ENCODE peak calls at places on chromosomes 13 and 19, in eight cellular contexts. One of them, this sample, is unnamed.
A peak's percentile ranks its signal among the peaks of the same experiment; 100 is the strongest.

GRCh38 chr19:591099-591958 is 1.6 kb downstream of the HCN2 start:
- ATAC-seq in left lung: peak; percentile 67
- ATAC-seq in HepG2: peak; percentile 5
- ATAC-seq in DND-41: no peak
- ATAC-seq in K562: peak; percentile 58
- ATAC-seq in HCT116: no peak
- ATAC-seq in pancreas: peak; percentile 70
- ATAC-seq in CD8-positive, alpha-beta T cell: no peak
- ATAC-seq in this sample: no peak

GRCh38 chr13:39766464-39767167 is 111.2 kb downstream of the COG6 start:
- ATAC-seq in K562: no peak
- ATAC-seq in CD8-positive, alpha-beta T cell: no peak
- ATAC-seq in pancreas: no peak
- ATAC-seq in HCT116: no peak
- ATAC-seq in left lung: peak; percentile 45
- ATAC-seq in DND-41: no peak
- ATAC-seq in HepG2: no peak
- ATAC-seq in this sample: no peak

GRCh38 chr13:80030491-80030890 is 310.4 kb downstream of the SPRY2 start:
- ATAC-seq in HCT116: peak; percentile 93
- ATAC-seq in K562: no peak
- ATAC-seq in DND-41: no peak
- ATAC-seq in HepG2: no peak
- ATAC-seq in left lung: peak; percentile 94
- ATAC-seq in CD8-positive, alpha-beta T cell: no peak
- ATAC-seq in pancreas: peak; percentile 76
- ATAC-seq in this sample: no peak

GRCh38 chr19:40464059-40465024 is 1.2 kb downstream of the BLVRB start:
- ATAC-seq in HepG2: peak; percentile 29
- ATAC-seq in K562: peak; percentile 68
- ATAC-seq in pancreas: peak; percentile 60
- ATAC-seq in DND-41: no peak
- ATAC-seq in CD8-positive, alpha-beta T cell: no peak
- ATAC-seq in left lung: peak; percentile 63
- ATAC-seq in HCT116: peak; percentile 29
- ATAC-seq in this sample: peak; percentile 26

GRCh38 chr19:7478843-7479227 is 10.0 kb downstream of the PEX11G start:
- ATAC-seq in K562: no peak
- ATAC-seq in left lung: no peak
- ATAC-seq in DND-41: peak; percentile 15
- ATAC-seq in pancreas: peak; percentile 4
- ATAC-seq in HCT116: no peak
- ATAC-seq in CD8-positive, alpha-beta T cell: no peak
- ATAC-seq in HepG2: peak; percentile 5
- ATAC-seq in this sample: no peak

GRCh38 chr19:38838208-38838985 is 6.8 kb upstream of the ECH1 start:
- ATAC-seq in K562: peak; percentile 5
- ATAC-seq in HCT116: peak; percentile 50
- ATAC-seq in HepG2: peak; percentile 4
- ATAC-seq in left lung: peak; percentile 45
- ATAC-seq in CD8-positive, alpha-beta T cell: no peak
- ATAC-seq in DND-41: no peak
- ATAC-seq in pancreas: peak; percentile 26
- ATAC-seq in this sample: no peak

GRCh38 chr13:48831248-48831647 is 144.5 kb upstream of the FNDC3A start:
- ATAC-seq in DND-41: no peak
- ATAC-seq in CD8-positive, alpha-beta T cell: no peak
- ATAC-seq in HepG2: no peak
- ATAC-seq in left lung: no peak
- ATAC-seq in HCT116: no peak
- ATAC-seq in K562: no peak
- ATAC-seq in pancreas: no peak
- ATAC-seq in this sample: no peak

GRCh38 chr19:8145969-8146368 is 3.4 kb downstream of the FBN3 start:
- ATAC-seq in CD8-positive, alpha-beta T cell: no peak
- ATAC-seq in pancreas: peak; percentile 67
- ATAC-seq in HCT116: no peak
- ATAC-seq in HepG2: peak; percentile 58
- ATAC-seq in left lung: no peak
- ATAC-seq in DND-41: no peak
- ATAC-seq in K562: peak; percentile 86
- ATAC-seq in this sample: no peak

GRCh38 chr19:44866672-44867071 is 20.6 kb downstream of the NECTIN2 start:
- ATAC-seq in DND-41: no peak
- ATAC-seq in left lung: peak; percentile 64
- ATAC-seq in K562: peak; percentile 61
- ATAC-seq in HepG2: no peak
- ATAC-seq in HCT116: peak; percentile 71
- ATAC-seq in pancreas: no peak
- ATAC-seq in CD8-positive, alpha-beta T cell: no peak
- ATAC-seq in this sample: no peak

GRCh38 chr13:61045197-61045596 is 370.5 kb downstream of the PCDH20 start:
- ATAC-seq in left lung: peak; percentile 25
- ATAC-seq in pancreas: no peak
- ATAC-seq in K562: no peak
- ATAC-seq in HCT116: no peak
- ATAC-seq in DND-41: no peak
- ATAC-seq in HepG2: no peak
- ATAC-seq in CD8-positive, alpha-beta T cell: no peak
- ATAC-seq in this sample: no peak

GRCh38 chr13:106038752-106039151 is 496.7 kb downstream of the EFNB2 start:
- ATAC-seq in HCT116: peak; percentile 77
- ATAC-seq in HepG2: no peak
- ATAC-seq in K562: no peak
- ATAC-seq in DND-41: no peak
- ATAC-seq in left lung: no peak
- ATAC-seq in pancreas: no peak
- ATAC-seq in CD8-positive, alpha-beta T cell: no peak
- ATAC-seq in this sample: no peak

GRCh38 chr13:63307239-63307638 is 1891.6 kb upstream of the PCDH20 start:
- ATAC-seq in DND-41: peak; percentile 82
- ATAC-seq in CD8-positive, alpha-beta T cell: no peak
- ATAC-seq in K562: no peak
- ATAC-seq in HCT116: no peak
- ATAC-seq in left lung: no peak
- ATAC-seq in HepG2: no peak
- ATAC-seq in pancreas: peak; percentile 97
- ATAC-seq in this sample: no peak

GRCh38 chr19:9431475-9431874 is 3.9 kb downstream of the ZNF266 start:
- ATAC-seq in HepG2: no peak
- ATAC-seq in left lung: no peak
- ATAC-seq in DND-41: peak; percentile 40
- ATAC-seq in CD8-positive, alpha-beta T cell: no peak
- ATAC-seq in K562: peak; percentile 42
- ATAC-seq in HCT116: peak; percentile 29
- ATAC-seq in pancreas: no peak
- ATAC-seq in this sample: no peak

GRCh38 chr13:75864718-75865117 is 228.6 kb downstream of the LMO7 start:
- ATAC-seq in K562: no peak
- ATAC-seq in HepG2: peak; percentile 22
- ATAC-seq in DND-41: no peak
- ATAC-seq in CD8-positive, alpha-beta T cell: no peak
- ATAC-seq in pancreas: no peak
- ATAC-seq in left lung: peak; percentile 28
- ATAC-seq in HCT116: no peak
- ATAC-seq in this sample: no peak

GRCh38 chr13:73465629-73465974 is 406.8 kb downstream of the KLF5 start:
- ATAC-seq in CD8-positive, alpha-beta T cell: no peak
- ATAC-seq in K562: peak; percentile 88
- ATAC-seq in HepG2: no peak
- ATAC-seq in DND-41: no peak
- ATAC-seq in HCT116: peak; percentile 83
- ATAC-seq in left lung: no peak
- ATAC-seq in pancreas: peak; percentile 32
- ATAC-seq in this sample: no peak

GRCh38 chr19:54436561-54437229 is 12.3 kb upstream of the LENG8 start:
- ATAC-seq in HCT116: no peak
- ATAC-seq in pancreas: no peak
- ATAC-seq in DND-41: no peak
- ATAC-seq in CD8-positive, alpha-beta T cell: no peak
- ATAC-seq in HepG2: no peak
- ATAC-seq in K562: no peak
- ATAC-seq in left lung: no peak
- ATAC-seq in this sample: no peak

GRCh38 chr13:29994911-29995601 is 144.6 kb upstream of the UBL3 start:
- ATAC-seq in K562: no peak
- ATAC-seq in pancreas: no peak
- ATAC-seq in left lung: no peak
- ATAC-seq in HCT116: no peak
- ATAC-seq in HepG2: no peak
- ATAC-seq in CD8-positive, alpha-beta T cell: no peak
- ATAC-seq in DND-41: no peak
- ATAC-seq in this sample: peak; percentile 39

GRCh38 chr19:7004313-7004931 is 16.8 kb downstream of the MBD3L2B start:
- ATAC-seq in CD8-positive, alpha-beta T cell: peak; percentile 64
- ATAC-seq in pancreas: peak; percentile 74
- ATAC-seq in DND-41: peak; percentile 54
- ATAC-seq in HepG2: peak; percentile 44
- ATAC-seq in left lung: peak; percentile 65
- ATAC-seq in K562: no peak
- ATAC-seq in HCT116: peak; percentile 69
- ATAC-seq in this sample: no peak

GRCh38 chr13:24648983-24649684 is 31.1 kb upstream of the ATP12A start:
- ATAC-seq in HepG2: no peak
- ATAC-seq in CD8-positive, alpha-beta T cell: no peak
- ATAC-seq in pancreas: no peak
- ATAC-seq in K562: no peak
- ATAC-seq in HCT116: no peak
- ATAC-seq in DND-41: no peak
- ATAC-seq in left lung: no peak
- ATAC-seq in this sample: no peak

GRCh38 chr13:35860661-35861060 is 270.5 kb downstream of the DCLK1 start:
- ATAC-seq in CD8-positive, alpha-beta T cell: no peak
- ATAC-seq in K562: no peak
- ATAC-seq in HepG2: no peak
- ATAC-seq in pancreas: no peak
- ATAC-seq in HCT116: no peak
- ATAC-seq in DND-41: no peak
- ATAC-seq in left lung: no peak
- ATAC-seq in this sample: no peak

DNA sequence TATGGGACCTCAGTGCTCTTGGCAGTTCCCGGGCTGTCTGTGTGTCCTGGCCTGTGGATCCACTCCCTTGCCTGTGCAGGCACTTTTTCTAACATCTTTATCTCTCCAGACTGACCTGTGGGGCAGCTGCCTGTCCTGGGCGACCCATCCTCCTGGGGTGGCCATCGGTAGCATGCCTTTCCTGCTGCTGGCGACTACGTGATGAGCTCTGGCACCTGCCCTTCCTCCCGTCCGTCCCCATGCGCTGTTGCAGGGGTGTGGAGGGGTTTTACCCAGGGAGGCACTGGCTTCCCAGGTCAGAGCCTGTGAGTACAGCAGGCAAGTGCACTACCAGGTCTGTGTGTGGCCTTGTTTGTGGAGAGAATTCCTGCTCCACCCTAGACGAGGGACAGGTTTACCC is 93.3 kb downstream of the KDM4B start:
- ATAC-seq in HCT116: no peak
- ATAC-seq in pancreas: no peak
- ATAC-seq in DND-41: no peak
- ATAC-seq in left lung: no peak
- ATAC-seq in K562: no peak
- ATAC-seq in HepG2: no peak
- ATAC-seq in CD8-positive, alpha-beta T cell: no peak
- ATAC-seq in this sample: no peak
- H3K36me3 ChIP-seq in HCT116: no peaks in the 10 kb centered on the region
- H3K36me3 ChIP-seq in pancreas: no peaks in the 10 kb centered on the region
- H3K36me3 ChIP-seq in DND-41: peaks cover 86% of the 10 kb centered on the region
- H3K36me3 ChIP-seq in left lung: no peaks in the 10 kb centered on the region
- H3K36me3 ChIP-seq in K562: peaks cover 10% of the 10 kb centered on the region
- H3K36me3 ChIP-seq in HepG2: peaks cover 19% of the 10 kb centered on the region
- H3K36me3 ChIP-seq in CD8-positive, alpha-beta T cell: peaks cover 2% of the 10 kb centered on the region
- H3K36me3 ChIP-seq in this sample: peaks cover 93% of the 10 kb centered on the region

DNA sequence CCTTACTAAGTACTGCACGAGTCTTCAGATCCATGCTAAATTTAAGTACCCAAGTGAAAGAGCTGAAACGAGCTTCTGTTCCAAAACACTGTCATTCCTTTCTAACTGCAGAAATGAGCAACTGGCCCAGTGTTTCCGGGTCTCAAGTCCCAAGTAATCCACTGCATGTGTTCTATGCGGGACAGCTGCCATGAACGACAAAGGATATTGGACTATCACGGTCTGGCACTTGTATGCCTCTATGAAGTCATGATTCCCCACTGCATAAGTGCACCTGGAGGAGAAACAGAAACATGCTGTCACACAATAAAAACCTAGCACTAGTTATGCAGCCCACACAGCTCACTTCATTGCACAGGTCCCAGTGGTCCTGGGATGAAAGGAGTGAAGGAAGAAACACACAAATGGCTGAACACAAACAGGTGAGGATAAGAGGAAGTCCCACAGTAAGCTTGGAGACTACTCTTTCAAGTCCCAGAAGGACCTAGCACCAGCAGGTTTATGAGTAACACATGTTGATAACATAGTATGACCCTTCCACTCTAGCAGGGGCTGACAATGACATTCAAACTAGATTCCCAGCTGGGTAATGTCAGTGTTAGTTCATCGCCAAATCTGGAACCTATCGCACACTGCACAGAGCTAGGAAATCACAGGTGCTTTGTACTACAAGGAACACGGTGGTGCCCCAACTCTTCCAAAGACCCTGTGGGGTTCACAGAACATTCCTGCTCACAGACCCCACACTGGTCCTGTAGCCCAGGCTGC is 11.3 kb downstream of the PCID2 start:
- ATAC-seq in left lung: no peak
- ATAC-seq in DND-41: no peak
- ATAC-seq in HepG2: no peak
- ATAC-seq in CD8-positive, alpha-beta T cell: no peak
- ATAC-seq in K562: no peak
- ATAC-seq in pancreas: no peak
- ATAC-seq in HCT116: no peak
- ATAC-seq in this sample: no peak
- H3K36me3 ChIP-seq in left lung: no peaks in the 10 kb centered on the region
- H3K36me3 ChIP-seq in DND-41: peaks cover 80% of the 10 kb centered on the region
- H3K36me3 ChIP-seq in HepG2: peaks cover 29% of the 10 kb centered on the region
- H3K36me3 ChIP-seq in CD8-positive, alpha-beta T cell: peaks cover 50% of the 10 kb centered on the region
- H3K36me3 ChIP-seq in K562: peaks cover 93% of the 10 kb centered on the region
- H3K36me3 ChIP-seq in pancreas: no peaks in the 10 kb centered on the region
- H3K36me3 ChIP-seq in HCT116: peaks cover 68% of the 10 kb centered on the region
- H3K36me3 ChIP-seq in this sample: peaks cover 81% of the 10 kb centered on the region

GRCh38 chr19:35005256-35005977 is 5.3 kb downstream of the GRAMD1A start:
- ATAC-seq in HCT116: no peak
- ATAC-seq in HepG2: peak; percentile 8
- ATAC-seq in pancreas: no peak
- ATAC-seq in K562: no peak
- ATAC-seq in DND-41: no peak
- ATAC-seq in CD8-positive, alpha-beta T cell: no peak
- ATAC-seq in left lung: no peak
- ATAC-seq in this sample: no peak
- H3K36me3 ChIP-seq in HCT116: peaks cover 5% of the 10 kb centered on the region
- H3K36me3 ChIP-seq in HepG2: peaks cover 12% of the 10 kb centered on the region
- H3K36me3 ChIP-seq in pancreas: peaks cover 12% of the 10 kb centered on the region
- H3K36me3 ChIP-seq in K562: peaks cover 65% of the 10 kb centered on the region
- H3K36me3 ChIP-seq in DND-41: peaks cover 78% of the 10 kb centered on the region
- H3K36me3 ChIP-seq in CD8-positive, alpha-beta T cell: peaks cover 30% of the 10 kb centered on the region
- H3K36me3 ChIP-seq in left lung: no peaks in the 10 kb centered on the region
- H3K36me3 ChIP-seq in this sample: no peaks in the 10 kb centered on the region

DNA sequence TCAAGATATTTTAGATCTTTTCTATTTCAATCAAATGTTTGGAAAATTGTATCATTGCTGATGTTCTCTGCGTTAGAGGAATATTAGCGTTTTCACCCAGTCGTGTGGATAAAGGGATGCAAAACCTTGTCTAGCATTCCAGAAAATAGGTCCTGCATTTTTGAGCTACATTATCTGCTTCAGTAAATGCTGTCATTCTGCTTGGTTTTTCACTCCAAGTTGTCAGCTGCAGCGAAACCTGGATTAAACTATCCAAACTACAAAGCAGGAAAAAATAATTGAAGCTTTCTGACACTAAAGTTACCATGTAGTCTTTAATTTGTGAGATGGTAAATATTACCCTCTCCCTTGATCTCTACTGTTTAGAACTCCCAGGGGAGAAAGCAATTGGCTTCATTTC is 1795.5 kb upstream of the PRR20A start:
- ATAC-seq in CD8-positive, alpha-beta T cell: no peak
- ATAC-seq in left lung: no peak
- ATAC-seq in pancreas: no peak
- ATAC-seq in HCT116: no peak
- ATAC-seq in HepG2: no peak
- ATAC-seq in DND-41: no peak
- ATAC-seq in K562: no peak
- ATAC-seq in this sample: no peak
- H3K36me3 ChIP-seq in CD8-positive, alpha-beta T cell: no peaks in the 10 kb centered on the region
- H3K36me3 ChIP-seq in left lung: no peaks in the 10 kb centered on the region
- H3K36me3 ChIP-seq in pancreas: no peaks in the 10 kb centered on the region
- H3K36me3 ChIP-seq in HCT116: no peaks in the 10 kb centered on the region
- H3K36me3 ChIP-seq in HepG2: no peaks in the 10 kb centered on the region
- H3K36me3 ChIP-seq in DND-41: no peaks in the 10 kb centered on the region
- H3K36me3 ChIP-seq in K562: no peaks in the 10 kb centered on the region
- H3K36me3 ChIP-seq in this sample: no peaks in the 10 kb centered on the region